ENCODE peak calls at places on chromosome 4, in four cellular contexts. G, Y, N and Z are unnamed samples.

GRCh38 chr4:77854431-77855111 is 8.1 kb upstream of the MRPL1 start:
- DNase-seq in G (no peak), Y (no peak), N (no peak), Z (no peak)

GRCh38 chr4:185792384-185793146 is 19.4 kb downstream of the SORBS2 start:
- DNase-seq in G (no peak), Y (peak), N (no peak), Z (no peak)

GRCh38 chr4:72314869-72315268 is 254.2 kb downstream of the ADAMTS3 start:
- DNase-seq in G (no peak), Y (no peak), N (no peak), Z (no peak)

GRCh38 chr4:4524364-4524763 is 17.5 kb downstream of the STX18 start:
- DNase-seq in G (peak), Y (no peak), N (no peak), Z (no peak)

GRCh38 chr4:76659103-76659490 is 224.1 kb downstream of the SHROOM3 start:
- DNase-seq in G (no peak), Y (no peak), N (no peak), Z (no peak)

GRCh38 chr4:22999419-22999818 is 306.7 kb downstream of the GBA3 start:
- DNase-seq in G (no peak), Y (peak), N (no peak), Z (no peak)

GRCh38 chr4:3571921-3572320 is 39.7 kb upstream of the LRPAP1 start:
- DNase-seq in G (no peak), Y (no peak), N (no peak), Z (no peak)

GRCh38 chr4:136864580-136865185 is 667.6 kb downstream of the PCDH18 start:
- DNase-seq in G (peak), Y (peak), N (peak), Z (peak)

GRCh38 chr4:187204389-187204920 is 480.8 kb upstream of the FAT1 start:
- DNase-seq in G (no peak), Y (peak), N (no peak), Z (no peak)

GRCh38 chr4:4395849-4396627 is 9.1 kb downstream of the NSG1 start:
- DNase-seq in G (no peak), Y (peak), N (peak), Z (no peak)

GRCh38 chr4:108851346-108851745 is 88.5 kb upstream of the ETNPPL start:
- DNase-seq in G (no peak), Y (no peak), N (no peak), Z (no peak)

GRCh38 chr4:137116144-137116543 is 416.1 kb downstream of the PCDH18 start:
- DNase-seq in G (no peak), Y (no peak), N (no peak), Z (no peak)

GRCh38 chr4:48015216-48015615 is 1.3 kb downstream of the CNGA1 start:
- DNase-seq in G (no peak), Y (no peak), N (no peak), Z (no peak)

GRCh38 chr4:137749466-137749865 is 217.2 kb upstream of the PCDH18 start:
- DNase-seq in G (no peak), Y (no peak), N (no peak), Z (no peak)

GRCh38 chr4:83866821-83867220 is 330.9 kb downstream of the GPAT3 start:
- DNase-seq in G (no peak), Y (no peak), N (no peak), Z (no peak)

GRCh38 chr4:88054229-88054628 is 46.8 kb downstream of the PKD2 start:
- DNase-seq in G (no peak), Y (no peak), N (no peak), Z (no peak)
- TF ChIP-seq FOXK2 in G (no peak), Y (no peak), N (no peak), Z (no peak)

DNA sequence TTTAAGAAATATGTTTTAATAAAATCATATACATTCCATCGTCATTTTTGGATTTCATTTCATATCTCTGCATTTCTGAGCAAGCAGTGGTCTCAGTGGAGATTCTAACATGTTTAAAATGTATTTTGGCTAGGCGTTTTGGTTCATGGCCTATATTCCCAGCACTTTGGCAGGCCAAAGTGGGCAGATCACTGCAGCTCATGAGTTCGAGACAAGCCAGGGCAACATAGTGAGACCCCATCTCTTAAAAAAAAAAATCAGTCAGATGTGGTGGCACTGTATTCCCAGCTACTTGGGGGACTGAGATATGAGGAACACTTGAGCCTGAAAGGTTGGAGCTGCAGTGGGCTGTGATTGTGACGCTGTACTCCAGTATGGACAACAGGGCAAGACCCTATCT is 67.5 kb upstream of the RAB33B start:
- DNase-seq in G (no peak), Y (no peak), N (no peak), Z (no peak)
- TF ChIP-seq FOXK2 in G (no peak), Y (no peak), N (no peak), Z (no peak)

DNA sequence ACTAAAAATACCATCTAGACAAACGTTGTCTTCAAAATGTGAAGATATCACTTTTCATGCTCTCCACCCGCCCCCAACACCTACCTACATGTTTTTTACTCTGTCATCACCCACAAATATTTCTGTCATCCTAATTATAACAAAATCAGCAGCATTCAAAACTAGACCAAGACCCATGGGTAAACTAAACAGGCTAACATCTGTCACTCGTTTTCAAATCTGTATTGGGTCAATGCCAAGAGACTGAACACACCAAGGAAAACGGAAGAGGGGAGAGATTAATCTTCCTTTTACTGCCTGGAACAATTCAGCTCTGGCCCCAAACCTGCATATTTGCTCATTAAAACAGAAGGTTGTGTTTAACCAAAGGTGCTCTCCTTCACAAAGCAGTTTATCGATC is 17.5 kb downstream of the FAM184B start:
- DNase-seq in G (no peak), Y (no peak), N (no peak), Z (no peak)
- TF ChIP-seq FOXK2 in G (no peak), Y (no peak), N (no peak), Z (no peak)

DNA sequence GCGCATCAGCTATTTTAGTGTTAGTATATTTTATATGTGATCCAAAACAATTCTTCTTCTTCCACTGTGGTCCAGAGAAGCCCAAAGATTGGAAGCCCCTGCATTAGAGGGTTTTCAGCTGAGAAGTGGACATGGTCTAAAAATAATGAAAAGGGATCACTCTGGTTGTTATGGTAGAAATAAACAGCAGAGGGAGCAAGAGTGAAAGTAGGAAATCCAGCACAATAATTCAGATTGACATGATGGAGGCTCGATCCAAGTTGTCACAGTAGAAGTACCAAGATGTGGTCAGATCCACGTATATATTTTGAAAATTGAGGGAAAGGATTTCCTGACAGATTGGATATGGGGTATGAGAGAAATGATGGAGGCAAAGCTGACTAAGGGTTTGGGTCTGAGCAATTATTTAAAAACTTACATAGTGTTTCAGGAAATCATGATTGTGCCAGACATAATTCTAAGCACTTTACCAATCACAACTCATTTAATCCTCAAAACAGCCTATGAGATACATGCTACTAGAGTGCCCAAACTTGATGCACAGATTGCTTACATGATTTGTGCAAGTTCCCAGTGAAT is 17.0 kb upstream of the TMEM144 start:
- DNase-seq in G (no peak), Y (peak), N (peak), Z (peak)
- TF ChIP-seq FOXK2 in G (no peak), Y (no peak), N (no peak), Z (no peak)

GRCh38 chr4:74630551-74630950 is 163.8 kb downstream of the BTC start:
- DNase-seq in G (no peak), Y (no peak), N (no peak), Z (no peak)

GRCh38 chr4:74635074-74635473 is 159.2 kb downstream of the BTC start:
- DNase-seq in G (no peak), Y (no peak), N (no peak), Z (no peak)

GRCh38 chr4:74631338-74631737 is 163.0 kb downstream of the BTC start:
- DNase-seq in G (no peak), Y (no peak), N (no peak), Z (no peak)

GRCh38 chr4:74631988-74632387 is 162.3 kb downstream of the BTC start:
- DNase-seq in G (no peak), Y (no peak), N (no peak), Z (no peak)

DNA sequence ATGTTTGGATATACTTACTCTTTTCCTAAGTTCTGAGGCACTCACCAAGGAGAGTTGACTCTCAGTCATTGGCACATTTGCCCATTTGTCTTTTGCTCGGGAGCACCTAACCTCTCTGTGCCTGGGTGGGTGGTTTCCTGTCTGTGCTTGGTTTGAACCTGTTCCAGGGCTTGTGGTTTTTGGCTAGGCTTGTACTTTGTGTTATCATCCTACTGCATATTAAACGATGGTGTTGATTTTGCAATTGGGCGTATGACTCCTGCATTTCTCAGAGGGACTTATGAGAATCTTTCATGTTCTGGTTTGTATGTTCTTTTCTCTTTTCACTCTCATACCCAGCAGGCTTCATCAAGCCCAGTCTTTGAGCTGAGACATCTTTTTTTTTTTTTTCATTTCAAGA is 161.7 kb downstream of the BTC start:
- DNase-seq in G (no peak), Y (no peak), N (peak), Z (no peak)
- TF ChIP-seq FOXK2 in G (no peak), Y (no peak), N (no peak), Z (no peak)

GRCh38 chr4:8319731-8320385 is 50.3 kb downstream of the HTRA3 start:
- DNase-seq in G (no peak), Y (no peak), N (no peak), Z (no peak)
- TF ChIP-seq FOXK2 in G (no peak), Y (no peak), N (no peak), Z (no peak)